ENCODE peak calls at places on chromosomes 1 and 21, in seven cellular contexts. One of them, this sample, is unnamed.

GRCh38 chr1:180157576-180158057 is 2.9 kb downstream of the QSOX1 start:
- DNase-seq in cardiac muscle cell: no peak
- DNase-seq in pulmonary artery endothelial cell: no peak
- DNase-seq in ovary: no peak
- DNase-seq in neural progenitor cell: no peak
- DNase-seq in WERI-Rb-1: no peak
- DNase-seq in left lobe of liver: peak
- DNase-seq in this sample: no peak

GRCh38 chr1:77220687-77221463 is 1.6 kb upstream of the PIGK start:
- DNase-seq in cardiac muscle cell: peak
- DNase-seq in pulmonary artery endothelial cell: no peak
- DNase-seq in ovary: no peak
- DNase-seq in neural progenitor cell: no peak
- DNase-seq in WERI-Rb-1: no peak
- DNase-seq in left lobe of liver: no peak
- DNase-seq in this sample: no peak

GRCh38 chr1:43382027-43382771 is 7.4 kb downstream of the MED8 start:
- DNase-seq in cardiac muscle cell: peak
- DNase-seq in pulmonary artery endothelial cell: no peak
- DNase-seq in ovary: no peak
- DNase-seq in neural progenitor cell: peak
- DNase-seq in WERI-Rb-1: peak
- DNase-seq in left lobe of liver: no peak
- DNase-seq in this sample: no peak

GRCh38 chr21:36070999-36071398 is 1.2 kb downstream of the CBR1 start:
- DNase-seq in cardiac muscle cell: no peak
- DNase-seq in pulmonary artery endothelial cell: no peak
- DNase-seq in ovary: no peak
- DNase-seq in neural progenitor cell: no peak
- DNase-seq in WERI-Rb-1: no peak
- DNase-seq in left lobe of liver: peak
- DNase-seq in this sample: no peak

GRCh38 chr1:66760506-66760905 is 8.2 kb downstream of the DYNLT5 start:
- DNase-seq in cardiac muscle cell: no peak
- DNase-seq in pulmonary artery endothelial cell: no peak
- DNase-seq in ovary: no peak
- DNase-seq in neural progenitor cell: no peak
- DNase-seq in WERI-Rb-1: no peak
- DNase-seq in left lobe of liver: no peak
- DNase-seq in this sample: no peak

GRCh38 chr1:101756411-101756810 is 240.3 kb downstream of the OLFM3 start:
- DNase-seq in cardiac muscle cell: no peak
- DNase-seq in pulmonary artery endothelial cell: no peak
- DNase-seq in ovary: no peak
- DNase-seq in neural progenitor cell: no peak
- DNase-seq in WERI-Rb-1: no peak
- DNase-seq in left lobe of liver: no peak
- DNase-seq in this sample: no peak

GRCh38 chr1:201783572-201783971 is 45.4 kb upstream of the IPO9 start:
- DNase-seq in cardiac muscle cell: no peak
- DNase-seq in pulmonary artery endothelial cell: no peak
- DNase-seq in ovary: no peak
- DNase-seq in neural progenitor cell: no peak
- DNase-seq in WERI-Rb-1: peak
- DNase-seq in left lobe of liver: no peak
- DNase-seq in this sample: no peak

GRCh38 chr1:9890224-9890731 is 19.8 kb downstream of the CTNNBIP1 start:
- DNase-seq in cardiac muscle cell: peak
- DNase-seq in pulmonary artery endothelial cell: no peak
- DNase-seq in ovary: peak
- DNase-seq in neural progenitor cell: peak
- DNase-seq in WERI-Rb-1: no peak
- DNase-seq in left lobe of liver: no peak
- DNase-seq in this sample: peak

GRCh38 chr1:5365751-5366150 is 626.5 kb downstream of the NPHP4 start:
- DNase-seq in cardiac muscle cell: no peak
- DNase-seq in pulmonary artery endothelial cell: no peak
- DNase-seq in ovary: no peak
- DNase-seq in neural progenitor cell: no peak
- DNase-seq in WERI-Rb-1: no peak
- DNase-seq in left lobe of liver: no peak
- DNase-seq in this sample: no peak

GRCh38 chr1:106568161-106568560 is 488.3 kb upstream of the PRMT6 start:
- DNase-seq in cardiac muscle cell: no peak
- DNase-seq in pulmonary artery endothelial cell: no peak
- DNase-seq in ovary: no peak
- DNase-seq in neural progenitor cell: no peak
- DNase-seq in WERI-Rb-1: no peak
- DNase-seq in left lobe of liver: no peak
- DNase-seq in this sample: no peak

GRCh38 chr1:114756009-114756892 is 1.5 kb downstream of the CSDE1 start:
- DNase-seq in cardiac muscle cell: no peak
- DNase-seq in pulmonary artery endothelial cell: no peak
- DNase-seq in ovary: no peak
- DNase-seq in neural progenitor cell: no peak
- DNase-seq in WERI-Rb-1: no peak
- DNase-seq in left lobe of liver: no peak
- DNase-seq in this sample: no peak

GRCh38 chr1:183777359-183777758 is 27.6 kb upstream of the RGL1 start:
- DNase-seq in cardiac muscle cell: peak
- DNase-seq in pulmonary artery endothelial cell: no peak
- DNase-seq in ovary: no peak
- DNase-seq in neural progenitor cell: no peak
- DNase-seq in WERI-Rb-1: no peak
- DNase-seq in left lobe of liver: no peak
- DNase-seq in this sample: no peak

GRCh38 chr1:105865546-105865945 is 1190.9 kb upstream of the PRMT6 start:
- DNase-seq in cardiac muscle cell: no peak
- DNase-seq in pulmonary artery endothelial cell: no peak
- DNase-seq in ovary: no peak
- DNase-seq in neural progenitor cell: no peak
- DNase-seq in WERI-Rb-1: no peak
- DNase-seq in left lobe of liver: no peak
- DNase-seq in this sample: no peak

GRCh38 chr1:201624741-201625646 is 86.1 kb downstream of the NAV1 start:
- DNase-seq in cardiac muscle cell: peak
- DNase-seq in pulmonary artery endothelial cell: no peak
- DNase-seq in ovary: no peak
- DNase-seq in neural progenitor cell: no peak
- DNase-seq in WERI-Rb-1: no peak
- DNase-seq in left lobe of liver: no peak
- DNase-seq in this sample: no peak

GRCh38 chr1:34125721-34126380 is 39.2 kb downstream of the CSMD2 start:
- DNase-seq in cardiac muscle cell: no peak
- DNase-seq in pulmonary artery endothelial cell: no peak
- DNase-seq in ovary: no peak
- DNase-seq in neural progenitor cell: no peak
- DNase-seq in WERI-Rb-1: no peak
- DNase-seq in left lobe of liver: no peak
- DNase-seq in this sample: no peak

GRCh38 chr21:44449473-44450363 is 5.6 kb upstream of the LRRC3 start:
- DNase-seq in cardiac muscle cell: no peak
- DNase-seq in pulmonary artery endothelial cell: no peak
- DNase-seq in ovary: peak
- DNase-seq in neural progenitor cell: no peak
- DNase-seq in WERI-Rb-1: peak
- DNase-seq in left lobe of liver: peak
- DNase-seq in this sample: no peak

GRCh38 chr21:45308211-45309068 is 20.7 kb upstream of the POFUT2 start:
- DNase-seq in cardiac muscle cell: peak
- DNase-seq in pulmonary artery endothelial cell: no peak
- DNase-seq in ovary: peak
- DNase-seq in neural progenitor cell: no peak
- DNase-seq in WERI-Rb-1: no peak
- DNase-seq in left lobe of liver: peak
- DNase-seq in this sample: peak

GRCh38 chr1:200558866-200559459 is 61.6 kb downstream of the KIF14 start:
- DNase-seq in cardiac muscle cell: peak
- DNase-seq in pulmonary artery endothelial cell: peak
- DNase-seq in ovary: no peak
- DNase-seq in neural progenitor cell: peak
- DNase-seq in WERI-Rb-1: peak
- DNase-seq in left lobe of liver: no peak
- DNase-seq in this sample: no peak

GRCh38 chr1:201848230-201848629 is 19.3 kb downstream of the IPO9 start:
- DNase-seq in cardiac muscle cell: no peak
- DNase-seq in pulmonary artery endothelial cell: no peak
- DNase-seq in ovary: no peak
- DNase-seq in neural progenitor cell: no peak
- DNase-seq in WERI-Rb-1: no peak
- DNase-seq in left lobe of liver: peak
- DNase-seq in this sample: no peak

GRCh38 chr1:147625274-147625986 is 44.9 kb downstream of the ACP6 start:
- DNase-seq in cardiac muscle cell: no peak
- DNase-seq in pulmonary artery endothelial cell: no peak
- DNase-seq in ovary: no peak
- DNase-seq in neural progenitor cell: no peak
- DNase-seq in WERI-Rb-1: no peak
- DNase-seq in left lobe of liver: no peak
- DNase-seq in this sample: no peak

This sample was measured in psoas muscle.